ENCODE peak calls at places on chromosomes 11 and 22, in eight cellular contexts. One of them, this sample, is unnamed.

GRCh38 chr11:117094776-117095175 is 3.5 kb downstream of the SIK3 start:
- DNase-seq in CD8-positive, alpha-beta memory T cell: no peak
- DNase-seq in GM23248: peak; percentile 61
- DNase-seq in aorta: no peak
- DNase-seq in mesendoderm: peak; percentile 80
- DNase-seq in HL-60: no peak
- DNase-seq in epithelial cell of prostate: no peak
- DNase-seq in IMR-90: peak; percentile 56
- DNase-seq in this sample: no peak

GRCh38 chr11:83871013-83871412 is 584.8 kb upstream of the CCDC90B start:
- DNase-seq in GM23248: no peak
- DNase-seq in mesendoderm: no peak
- DNase-seq in HL-60: no peak
- DNase-seq in IMR-90: no peak
- DNase-seq in CD8-positive, alpha-beta memory T cell: no peak
- DNase-seq in aorta: no peak
- DNase-seq in epithelial cell of prostate: no peak
- DNase-seq in this sample: no peak

GRCh38 chr11:102317099-102317767 is at the start of gene BIRC3:
- DNase-seq in aorta: peak; percentile 88
- DNase-seq in HL-60: peak; percentile 88
- DNase-seq in epithelial cell of prostate: peak; percentile 93
- DNase-seq in mesendoderm: peak; percentile 68
- DNase-seq in IMR-90: peak; percentile 98
- DNase-seq in CD8-positive, alpha-beta memory T cell: peak; percentile 90
- DNase-seq in GM23248: peak; percentile 95
- DNase-seq in this sample: peak; percentile 93

GRCh38 chr11:12506502-12506921 is 129.1 kb downstream of the PARVA start:
- DNase-seq in epithelial cell of prostate: no peak
- DNase-seq in IMR-90: peak; percentile 59
- DNase-seq in CD8-positive, alpha-beta memory T cell: no peak
- DNase-seq in HL-60: no peak
- DNase-seq in aorta: no peak
- DNase-seq in mesendoderm: no peak
- DNase-seq in GM23248: peak; percentile 73
- DNase-seq in this sample: peak; percentile 38

GRCh38 chr22:23245045-23245798 is 64.9 kb downstream of the BCR start:
- DNase-seq in epithelial cell of prostate: no peak
- DNase-seq in aorta: peak; percentile 62
- DNase-seq in GM23248: peak; percentile 67
- DNase-seq in CD8-positive, alpha-beta memory T cell: no peak
- DNase-seq in mesendoderm: no peak
- DNase-seq in HL-60: no peak
- DNase-seq in IMR-90: peak; percentile 55
- DNase-seq in this sample: peak; percentile 31

GRCh38 chr11:76574406-76574805 is 96.1 kb downstream of the LRRC32 start:
- DNase-seq in IMR-90: peak; percentile 70
- DNase-seq in mesendoderm: peak; percentile 86
- DNase-seq in HL-60: no peak
- DNase-seq in epithelial cell of prostate: no peak
- DNase-seq in CD8-positive, alpha-beta memory T cell: no peak
- DNase-seq in aorta: no peak
- DNase-seq in GM23248: peak; percentile 31
- DNase-seq in this sample: peak; percentile 67

GRCh38 chr22:46331496-46331895 is 4.0 kb upstream of the TRMU start:
- DNase-seq in mesendoderm: no peak
- DNase-seq in CD8-positive, alpha-beta memory T cell: no peak
- DNase-seq in epithelial cell of prostate: no peak
- DNase-seq in GM23248: no peak
- DNase-seq in aorta: no peak
- DNase-seq in HL-60: no peak
- DNase-seq in IMR-90: no peak
- DNase-seq in this sample: no peak

GRCh38 chr11:122069946-122070345 is 46.1 kb downstream of the BLID start:
- DNase-seq in HL-60: no peak
- DNase-seq in IMR-90: peak; percentile 91
- DNase-seq in epithelial cell of prostate: no peak
- DNase-seq in mesendoderm: peak; percentile 48
- DNase-seq in GM23248: peak; percentile 89
- DNase-seq in aorta: peak; percentile 91
- DNase-seq in CD8-positive, alpha-beta memory T cell: no peak
- DNase-seq in this sample: peak; percentile 96

GRCh38 chr11:128598755-128599154 is 11.4 kb upstream of the ETS1 start:
- DNase-seq in HL-60: no peak
- DNase-seq in mesendoderm: no peak
- DNase-seq in IMR-90: peak; percentile 39
- DNase-seq in CD8-positive, alpha-beta memory T cell: no peak
- DNase-seq in epithelial cell of prostate: no peak
- DNase-seq in GM23248: no peak
- DNase-seq in aorta: no peak
- DNase-seq in this sample: no peak

GRCh38 chr11:72369786-72370185 is 64.5 kb downstream of the CLPB start:
- DNase-seq in aorta: no peak
- DNase-seq in CD8-positive, alpha-beta memory T cell: no peak
- DNase-seq in HL-60: no peak
- DNase-seq in epithelial cell of prostate: no peak
- DNase-seq in GM23248: no peak
- DNase-seq in mesendoderm: no peak
- DNase-seq in IMR-90: no peak
- DNase-seq in this sample: no peak

GRCh38 chr22:30906946-30907345 is 61.6 kb downstream of the MORC2 start:
- DNase-seq in CD8-positive, alpha-beta memory T cell: no peak
- DNase-seq in HL-60: no peak
- DNase-seq in GM23248: no peak
- DNase-seq in IMR-90: no peak
- DNase-seq in epithelial cell of prostate: no peak
- DNase-seq in mesendoderm: no peak
- DNase-seq in aorta: no peak
- DNase-seq in this sample: no peak

GRCh38 chr11:120904116-120904515 is 119.8 kb upstream of the TBCEL start:
- DNase-seq in GM23248: no peak
- DNase-seq in HL-60: no peak
- DNase-seq in epithelial cell of prostate: no peak
- DNase-seq in mesendoderm: no peak
- DNase-seq in aorta: no peak
- DNase-seq in CD8-positive, alpha-beta memory T cell: no peak
- DNase-seq in IMR-90: no peak
- DNase-seq in this sample: no peak

GRCh38 chr11:127926721-127927120 is 660.6 kb downstream of the ETS1 start:
- DNase-seq in epithelial cell of prostate: no peak
- DNase-seq in CD8-positive, alpha-beta memory T cell: no peak
- DNase-seq in IMR-90: no peak
- DNase-seq in mesendoderm: no peak
- DNase-seq in aorta: no peak
- DNase-seq in GM23248: no peak
- DNase-seq in HL-60: no peak
- DNase-seq in this sample: no peak

GRCh38 chr11:17933710-17934109 is 79.1 kb downstream of the SERGEF start:
- DNase-seq in IMR-90: no peak
- DNase-seq in GM23248: no peak
- DNase-seq in epithelial cell of prostate: no peak
- DNase-seq in CD8-positive, alpha-beta memory T cell: no peak
- DNase-seq in HL-60: no peak
- DNase-seq in mesendoderm: peak; percentile 6
- DNase-seq in aorta: no peak
- DNase-seq in this sample: no peak

GRCh38 chr22:32799516-32799915 is 2.0 kb upstream of the TIMP3 start:
- DNase-seq in epithelial cell of prostate: no peak
- DNase-seq in HL-60: no peak
- DNase-seq in mesendoderm: no peak
- DNase-seq in GM23248: no peak
- DNase-seq in aorta: no peak
- DNase-seq in IMR-90: no peak
- DNase-seq in CD8-positive, alpha-beta memory T cell: no peak
- DNase-seq in this sample: no peak

GRCh38 chr11:77205467-77206263 is 77.6 kb downstream of the MYO7A start:
- DNase-seq in GM23248: no peak
- DNase-seq in CD8-positive, alpha-beta memory T cell: no peak
- DNase-seq in mesendoderm: no peak
- DNase-seq in aorta: peak; percentile 42
- DNase-seq in epithelial cell of prostate: no peak
- DNase-seq in IMR-90: no peak
- DNase-seq in HL-60: no peak
- DNase-seq in this sample: no peak

GRCh38 chr11:11535611-11536010 is 86.2 kb downstream of the GALNT18 start:
- DNase-seq in GM23248: no peak
- DNase-seq in IMR-90: no peak
- DNase-seq in aorta: no peak
- DNase-seq in mesendoderm: peak; percentile 65
- DNase-seq in HL-60: no peak
- DNase-seq in CD8-positive, alpha-beta memory T cell: no peak
- DNase-seq in epithelial cell of prostate: no peak
- DNase-seq in this sample: no peak

GRCh38 chr22:46754110-46754799 is 8.2 kb upstream of the TBC1D22A start:
- DNase-seq in aorta: peak; percentile 98
- DNase-seq in epithelial cell of prostate: peak; percentile 87
- DNase-seq in IMR-90: peak; percentile 99
- DNase-seq in CD8-positive, alpha-beta memory T cell: no peak
- DNase-seq in mesendoderm: no peak
- DNase-seq in HL-60: peak; percentile 73
- DNase-seq in GM23248: peak; percentile 100
- DNase-seq in this sample: peak; percentile 99

GRCh38 chr22:20957691-20958440 is 9.2 kb upstream of the AIFM3 start:
- DNase-seq in CD8-positive, alpha-beta memory T cell: no peak
- DNase-seq in mesendoderm: peak; percentile 76
- DNase-seq in IMR-90: no peak
- DNase-seq in epithelial cell of prostate: no peak
- DNase-seq in aorta: no peak
- DNase-seq in HL-60: peak; percentile 49
- DNase-seq in GM23248: peak; percentile 63
- DNase-seq in this sample: no peak

GRCh38 chr11:118057424-118058145 is 19.3 kb upstream of the TMPRSS4 start:
- DNase-seq in mesendoderm: no peak
- DNase-seq in CD8-positive, alpha-beta memory T cell: no peak
- DNase-seq in aorta: no peak
- DNase-seq in epithelial cell of prostate: no peak
- DNase-seq in IMR-90: no peak
- DNase-seq in GM23248: no peak
- DNase-seq in HL-60: no peak
- DNase-seq in this sample: no peak

GRCh38 chr11:111977141-111978027 is 40.2 kb downstream of the DIXDC1 start:
- DNase-seq in CD8-positive, alpha-beta memory T cell: no peak
- DNase-seq in HL-60: no peak
- DNase-seq in GM23248: peak; percentile 78
- DNase-seq in epithelial cell of prostate: no peak
- DNase-seq in mesendoderm: peak; percentile 63
- DNase-seq in aorta: peak; percentile 81
- DNase-seq in IMR-90: no peak
- DNase-seq in this sample: peak; percentile 29

GRCh38 chr11:16809901-16810668 is 71.6 kb downstream of the C11orf58 start:
- DNase-seq in mesendoderm: no peak
- DNase-seq in CD8-positive, alpha-beta memory T cell: no peak
- DNase-seq in HL-60: peak; percentile 52
- DNase-seq in GM23248: peak; percentile 79
- DNase-seq in epithelial cell of prostate: peak; percentile 46
- DNase-seq in aorta: peak; percentile 84
- DNase-seq in IMR-90: peak; percentile 33
- DNase-seq in this sample: no peak

GRCh38 chr22:27175974-27176373 is 518.6 kb downstream of the MIAT start:
- DNase-seq in aorta: no peak
- DNase-seq in GM23248: no peak
- DNase-seq in HL-60: no peak
- DNase-seq in epithelial cell of prostate: no peak
- DNase-seq in CD8-positive, alpha-beta memory T cell: no peak
- DNase-seq in mesendoderm: no peak
- DNase-seq in IMR-90: no peak
- DNase-seq in this sample: no peak

DNA sequence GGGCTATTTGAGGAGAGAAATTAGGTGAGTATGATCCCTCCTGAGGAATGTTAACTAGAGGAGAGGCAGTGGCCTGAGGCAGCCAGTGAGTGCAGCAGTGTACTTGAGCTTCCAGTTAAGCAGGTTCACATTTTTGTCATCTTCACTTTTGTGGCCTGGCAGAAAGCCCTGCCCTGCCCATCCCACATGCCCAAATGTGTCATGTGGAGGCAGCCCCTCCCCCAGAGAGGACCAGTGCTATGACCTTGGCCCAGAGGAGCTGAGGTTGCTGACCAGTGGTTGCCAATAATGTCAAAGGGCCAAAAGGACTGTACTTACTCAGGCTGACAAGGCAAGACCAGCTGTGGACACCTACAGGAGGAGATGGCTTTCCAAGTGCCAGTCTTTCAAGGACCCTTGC is 17.6 kb upstream of the GRK2 start:
- DNase-seq in HL-60: no peak
- DNase-seq in epithelial cell of prostate: peak; percentile 79
- DNase-seq in CD8-positive, alpha-beta memory T cell: no peak
- DNase-seq in GM23248: peak; percentile 52
- DNase-seq in mesendoderm: peak; percentile 37
- DNase-seq in aorta: no peak
- DNase-seq in IMR-90: no peak
- DNase-seq in this sample: no peak
- H3K27ac ChIP-seq in HL-60: no peak overlapping the region
- H3K27ac ChIP-seq in epithelial cell of prostate: peak overlapping the region; percentile 87
- H3K27ac ChIP-seq in CD8-positive, alpha-beta memory T cell: no peak overlapping the region
- H3K27ac ChIP-seq in GM23248: peak overlapping the region; percentile 34
- H3K27ac ChIP-seq in mesendoderm: no peak overlapping the region
- H3K27ac ChIP-seq in aorta: no peak overlapping the region
- H3K27ac ChIP-seq in IMR-90: no peak overlapping the region
- H3K27ac ChIP-seq in this sample: no peak overlapping the region

GRCh38 chr11:66207816-66208215 is 60.6 kb upstream of the RAB1B start:
- DNase-seq in mesendoderm: no peak
- DNase-seq in epithelial cell of prostate: no peak
- DNase-seq in aorta: no peak
- DNase-seq in IMR-90: no peak
- DNase-seq in CD8-positive, alpha-beta memory T cell: no peak
- DNase-seq in HL-60: no peak
- DNase-seq in GM23248: no peak
- DNase-seq in this sample: no peak
- H3K27ac ChIP-seq in mesendoderm: no peak overlapping the region
- H3K27ac ChIP-seq in epithelial cell of prostate: no peak overlapping the region
- H3K27ac ChIP-seq in aorta: no peak overlapping the region
- H3K27ac ChIP-seq in IMR-90: no peak overlapping the region
- H3K27ac ChIP-seq in CD8-positive, alpha-beta memory T cell: no peak overlapping the region
- H3K27ac ChIP-seq in HL-60: no peak overlapping the region
- H3K27ac ChIP-seq in GM23248: no peak overlapping the region
- H3K27ac ChIP-seq in this sample: no peak overlapping the region

DNA sequence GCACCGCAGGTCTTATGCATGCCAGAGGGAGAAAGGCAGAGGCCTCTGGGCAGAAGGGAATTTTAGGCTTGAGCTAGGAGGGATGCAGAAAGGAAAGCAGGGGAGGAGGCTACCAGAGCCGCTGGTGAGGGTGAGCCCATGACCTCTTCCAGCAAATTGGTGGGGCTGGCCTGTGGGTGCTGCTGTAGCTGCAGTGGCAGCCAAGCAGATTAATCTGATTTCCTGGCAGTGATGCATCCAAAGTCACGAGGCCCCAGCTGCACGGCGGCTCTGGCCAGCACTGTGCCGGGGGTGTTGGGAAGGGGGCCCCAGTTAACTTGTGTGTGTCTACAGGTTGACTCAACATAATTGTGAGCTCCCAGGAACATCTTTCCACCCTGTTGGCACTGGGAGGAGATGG is 41.4 kb upstream of the B3GAT1 start:
- DNase-seq in CD8-positive, alpha-beta memory T cell: no peak
- DNase-seq in GM23248: no peak
- DNase-seq in mesendoderm: no peak
- DNase-seq in IMR-90: no peak
- DNase-seq in HL-60: no peak
- DNase-seq in epithelial cell of prostate: no peak
- DNase-seq in aorta: no peak
- DNase-seq in this sample: no peak
- H3K27ac ChIP-seq in CD8-positive, alpha-beta memory T cell: no peak overlapping the region
- H3K27ac ChIP-seq in GM23248: no peak overlapping the region
- H3K27ac ChIP-seq in mesendoderm: no peak overlapping the region
- H3K27ac ChIP-seq in IMR-90: no peak overlapping the region
- H3K27ac ChIP-seq in HL-60: no peak overlapping the region
- H3K27ac ChIP-seq in epithelial cell of prostate: no peak overlapping the region
- H3K27ac ChIP-seq in aorta: no peak overlapping the region
- H3K27ac ChIP-seq in this sample: no peak overlapping the region

GRCh38 chr11:119728226-119728626 is 774 bp downstream of the NECTIN1 start:
- DNase-seq in IMR-90: no peak
- DNase-seq in epithelial cell of prostate: no peak
- DNase-seq in CD8-positive, alpha-beta memory T cell: no peak
- DNase-seq in mesendoderm: no peak
- DNase-seq in aorta: no peak
- DNase-seq in HL-60: no peak
- DNase-seq in GM23248: peak; percentile 54
- DNase-seq in this sample: no peak
- H3K27ac ChIP-seq in IMR-90: peak overlapping the region; percentile 42
- H3K27ac ChIP-seq in epithelial cell of prostate: peak overlapping the region; percentile 85
- H3K27ac ChIP-seq in CD8-positive, alpha-beta memory T cell: no peak overlapping the region
- H3K27ac ChIP-seq in mesendoderm: no peak overlapping the region
- H3K27ac ChIP-seq in aorta: no peak overlapping the region
- H3K27ac ChIP-seq in HL-60: peak overlapping the region; percentile 58
- H3K27ac ChIP-seq in GM23248: peak overlapping the region; percentile 44
- H3K27ac ChIP-seq in this sample: no peak overlapping the region

This sample was measured in brain microvascular endothelial cell.